ENCODE peak calls at places on chromosomes 11 and 22, in six cellular contexts. X is stimulated activated CD8-positive, alpha-beta memory T cell treated with anti-CD3 and anti-CD28 coated beads, Interleukin-15, amount 100 ng/mL, for 1 hour; J is CD4-positive, alpha-beta T cell; B is fibroblast of the conjunctiva; S is effector CD8-positive, alpha-beta T cell; W is small intestine. F is an unnamed sample.

GRCh38 chr11:1151366-1152315 is 6.1 kb upstream of the MUC5AC start:
- DNase-seq in X (no peak), J (peak; percentile 26), S (no peak), B (no peak), W (no peak), F (no peak)

GRCh38 chr11:84558085-84558905 is 1068.8 kb downstream of the DLG2 start:
- DNase-seq in S (no peak), W (peak; percentile 49), X (no peak), J (no peak), B (peak; percentile 24), F (peak; percentile 7)

GRCh38 chr11:61911701-61912529 is 5.5 kb downstream of the RAB3IL1 start:
- DNase-seq in S (no peak), W (no peak), B (no peak), J (no peak), X (no peak), F (no peak)

GRCh38 chr11:43327987-43328386 is 16.2 kb downstream of the API5 start:
- DNase-seq in X (no peak), W (peak; percentile 95), J (no peak), B (peak; percentile 88), S (no peak), F (no peak)

GRCh38 chr22:49856343-49856742 is 2.7 kb downstream of the ZBED4 start:
- DNase-seq in W (no peak), X (no peak), J (no peak), S (no peak), B (no peak), F (no peak)

GRCh38 chr11:58055806-58056401 is 25.2 kb downstream of the OR6Q1 start:
- DNase-seq in W (no peak), B (no peak), S (no peak), J (no peak), X (no peak), F (no peak)

GRCh38 chr11:80309301-80309700 is 868.5 kb upstream of the TENM4 start:
- DNase-seq in S (no peak), B (no peak), J (no peak), W (no peak), X (no peak), F (no peak)

GRCh38 chr22:39462443-39463147 is 5.8 kb downstream of the MGAT3 start:
- DNase-seq in W (no peak), S (no peak), J (no peak), B (no peak), X (no peak), F (no peak)

GRCh38 chr11:32033491-32033890 is 57.4 kb upstream of the RCN1 start:
- DNase-seq in S (no peak), B (no peak), X (no peak), J (no peak), W (no peak), F (no peak)